ENCODE peak calls at places on chromosome 22, in eight cellular contexts. M, A, H, C, L, X, O and J are unnamed samples.
A peak's percentile ranks its signal among the peaks of the same experiment; 100 is the strongest.

GRCh38 chr22:46738961-46739870 is 1.2 kb upstream of the CERK start:
- DNase-seq in M (peak; percentile 45), A (no peak), H (peak; percentile 51), C (peak; percentile 49), L (peak; percentile 83), X (no peak), O (peak; percentile 36), J (no peak)

GRCh38 chr22:26918236-26918635 is 260.8 kb downstream of the MIAT start:
- DNase-seq in M (no peak), A (no peak), H (no peak), C (peak; percentile 67), L (peak; percentile 16), X (no peak), O (no peak), J (no peak)

GRCh38 chr22:25626146-25626992 is 61.9 kb downstream of the GRK3 start:
- DNase-seq in M (no peak), A (no peak), H (no peak), C (no peak), L (no peak), X (no peak), O (no peak), J (no peak)

GRCh38 chr22:36462475-36462790 is 19.0 kb downstream of the TXN2 start:
- DNase-seq in M (no peak), A (no peak), H (no peak), C (no peak), L (no peak), X (no peak), O (no peak), J (no peak)

GRCh38 chr22:21917206-21917958 is 35.3 kb downstream of the PPM1F start:
- DNase-seq in M (peak; percentile 64), A (no peak), H (peak; percentile 56), C (no peak), L (no peak), X (no peak), O (no peak), J (peak; percentile 15)

GRCh38 chr22:46336119-46337078 is 885 bp downstream of the TRMU start:
- DNase-seq in M (peak; percentile 11), A (no peak), H (peak; percentile 16), C (peak; percentile 12), L (peak; percentile 37), X (no peak), O (peak; percentile 31), J (no peak)

GRCh38 chr22:49589811-49590210 is 237.9 kb downstream of the BRD1 start:
- DNase-seq in M (no peak), A (no peak), H (no peak), C (no peak), L (no peak), X (no peak), O (no peak), J (no peak)

GRCh38 chr22:38454361-38455062 is 487 bp downstream of the KCNJ4 start:
- DNase-seq in M (no peak), A (no peak), H (no peak), C (no peak), L (no peak), X (no peak), O (peak; percentile 23), J (no peak)

GRCh38 chr22:28983788-28984441 is 77.7 kb downstream of the C22orf31 start:
- DNase-seq in M (peak; percentile 34), A (no peak), H (peak; percentile 38), C (no peak), L (no peak), X (no peak), O (no peak), J (no peak)

GRCh38 chr22:43867839-43868652 is 5.7 kb upstream of the SULT4A1 start:
- DNase-seq in M (peak; percentile 57), A (no peak), H (peak; percentile 67), C (peak; percentile 70), L (peak; percentile 75), X (peak; percentile 32), O (peak; percentile 29), J (no peak)

GRCh38 chr22:41910599-41911291 is 4.1 kb downstream of the SHISA8 start:
- DNase-seq in M (peak; percentile 25), A (no peak), H (peak; percentile 33), C (no peak), L (peak; percentile 42), X (no peak), O (peak; percentile 51), J (no peak)

GRCh38 chr22:22327723-22328122 is 83.1 kb downstream of the VPREB1 start:
- DNase-seq in M (no peak), A (no peak), H (no peak), C (no peak), L (no peak), X (no peak), O (no peak), J (no peak)

GRCh38 chr22:33221566-33221965 is 163.4 kb upstream of the SYN3 start:
- DNase-seq in M (no peak), A (no peak), H (no peak), C (no peak), L (peak; percentile 10), X (no peak), O (no peak), J (no peak)

GRCh38 chr22:49992921-49993648 is 19.5 kb downstream of the IL17REL start:
- DNase-seq in M (peak; percentile 66), A (peak; percentile 53), H (peak; percentile 60), C (peak; percentile 76), L (peak; percentile 68), X (no peak), O (peak; percentile 84), J (no peak)